ENCODE peak calls at places on chromosomes 12 and 14, in ten cellular contexts. R is right lobe of liver, T is PC-3, Y is AG09309, A is MM.1S, G is Panc1, W is lower leg skin, C is GM06990, U is spleen, O is WERI-Rb-1. M is an unnamed sample.

GRCh38 chr14:97458302-97459137 is 661.3 kb downstream of the VRK1 start:
- DNase-seq in R (peak; percentile 56), A (no peak), T (no peak), U (peak; percentile 90), C (peak; percentile 48), G (no peak), W (peak; percentile 84), Y (no peak), O (no peak), M (no peak)

GRCh38 chr14:95348395-95349080 is 28.8 kb upstream of the CLMN start:
- DNase-seq in T (no peak), U (no peak), Y (no peak), G (no peak), O (peak; percentile 26), R (no peak), C (no peak), A (no peak), W (peak; percentile 23), M (no peak)

GRCh38 chr12:46990211-46990610 is 89.2 kb upstream of the PCED1B start:
- DNase-seq in R (no peak), W (no peak), O (no peak), G (no peak), A (no peak), U (no peak), C (no peak), Y (no peak), T (no peak), M (no peak)

GRCh38 chr12:84756961-84757360 is 155.6 kb downstream of the SLC6A15 start:
- DNase-seq in T (peak; percentile 17), C (no peak), W (no peak), R (no peak), O (no peak), Y (peak; percentile 54), G (no peak), U (no peak), A (no peak), M (no peak)

GRCh38 chr12:122852336-122853275 is 17.3 kb downstream of the HIP1R start:
- DNase-seq in R (no peak), O (no peak), C (no peak), A (no peak), Y (no peak), U (no peak), G (no peak), T (no peak), W (no peak), M (no peak)

GRCh38 chr14:98219638-98220037 is 1052.4 kb downstream of the BCL11B start:
- DNase-seq in T (no peak), U (no peak), O (no peak), W (no peak), Y (no peak), C (no peak), G (no peak), A (no peak), R (no peak), M (no peak)

GRCh38 chr12:120257041-120257821 is 8.3 kb downstream of the PXN start:
- DNase-seq in R (no peak), G (no peak), C (no peak), T (peak; percentile 89), A (no peak), O (no peak), W (no peak), Y (peak; percentile 86), U (no peak), M (peak; percentile 80)

GRCh38 chr14:22791302-22791701 is 23.9 kb downstream of the SLC7A7 start:
- DNase-seq in W (no peak), R (no peak), C (no peak), T (peak; percentile 50), A (no peak), U (no peak), O (no peak), G (peak; percentile 18), Y (peak; percentile 23), M (peak; percentile 61)

GRCh38 chr14:93543766-93544165 is 113.0 kb downstream of the UNC79 start:
- DNase-seq in Y (peak; percentile 1), W (no peak), A (peak; percentile 27), G (no peak), U (no peak), R (no peak), O (no peak), T (peak; percentile 53), C (no peak), M (peak; percentile 38)

GRCh38 chr14:90053044-90053443 is 8.8 kb upstream of the KCNK13 start:
- DNase-seq in G (no peak), A (no peak), W (no peak), U (no peak), C (no peak), Y (peak; percentile 8), R (no peak), O (no peak), T (peak; percentile 61), M (peak; percentile 31)

GRCh38 chr14:30869525-30870150 is 4.7 kb upstream of the COCH start:
- DNase-seq in G (no peak), Y (no peak), A (no peak), T (no peak), O (no peak), R (no peak), C (no peak), W (no peak), U (no peak), M (no peak)

GRCh38 chr14:90045608-90046007 is 16.2 kb upstream of the KCNK13 start:
- DNase-seq in W (peak; percentile 36), G (no peak), A (no peak), O (no peak), R (no peak), U (no peak), T (no peak), Y (no peak), C (no peak), M (no peak)

GRCh38 chr14:34301107-34301734 is 160.8 kb downstream of the SPTSSA start:
- DNase-seq in T (peak; percentile 78), A (peak; percentile 15), G (no peak), Y (peak; percentile 5), W (no peak), U (no peak), O (peak; percentile 17), C (no peak), R (no peak), M (peak; percentile 57)

GRCh38 chr12:115934046-115934445 is 343.4 kb downstream of the MED13L start:
- DNase-seq in Y (no peak), W (no peak), C (no peak), O (no peak), A (no peak), U (no peak), R (no peak), T (no peak), G (no peak), M (no peak)

GRCh38 chr12:85782711-85783110 is 53.5 kb downstream of the RASSF9 start:
- DNase-seq in G (no peak), W (no peak), U (no peak), Y (no peak), T (peak; percentile 24), A (no peak), O (no peak), C (no peak), R (no peak), M (no peak)

GRCh38 chr12:93078092-93078491 is 149.0 kb upstream of the EEA1 start:
- DNase-seq in Y (no peak), R (no peak), C (no peak), T (no peak), A (no peak), U (no peak), O (no peak), G (no peak), W (no peak), M (no peak)

GRCh38 chr12:91109148-91109564 is 2.1 kb downstream of the LUM start:
- DNase-seq in A (peak; percentile 55), R (peak; percentile 57), C (peak; percentile 6), T (peak; percentile 83), Y (peak; percentile 64), O (peak; percentile 46), G (peak; percentile 15), U (no peak), W (peak; percentile 90), M (peak; percentile 49)

GRCh38 chr14:23321572-23322547 is 603 bp downstream of the PABPN1 start:
- DNase-seq in R (peak; percentile 77), U (peak; percentile 84), Y (no peak), O (no peak), T (peak; percentile 44), C (peak; percentile 52), A (no peak), G (no peak), W (peak; percentile 89), M (peak; percentile 60)

GRCh38 chr12:90028620-90029051 is 320.0 kb upstream of the ATP2B1 start:
- DNase-seq in U (no peak), W (no peak), T (peak; percentile 65), G (no peak), A (no peak), O (no peak), C (peak; percentile 10), R (no peak), Y (no peak), M (peak; percentile 69)

GRCh38 chr12:100141666-100141997 is 1.0 kb downstream of the BLTP3B start:
- DNase-seq in W (no peak), A (peak; percentile 31), C (peak; percentile 30), G (peak; percentile 77), O (no peak), R (no peak), U (no peak), T (peak; percentile 91), Y (peak; percentile 72), M (peak; percentile 93)

GRCh38 chr12:51351913-51352532 is 5.5 kb upstream of the CELA1 start:
- DNase-seq in R (no peak), G (no peak), W (no peak), T (peak; percentile 53), U (no peak), C (no peak), O (peak; percentile 75), Y (no peak), A (no peak), M (peak; percentile 33)

GRCh38 chr14:99603471-99603933 is 505 bp downstream of the CCDC85C start:
- DNase-seq in A (no peak), G (no peak), R (no peak), Y (no peak), T (peak; percentile 25), W (no peak), U (peak; percentile 89), C (peak; percentile 48), O (peak; percentile 29), M (no peak)
- TF ChIP-seq CTCF in A (no peak), G (no peak), R (no peak), Y (no peak), T (no peak), W (no peak), U (no peak), C (no peak), O (no peak), M (peak; percentile 4)

GRCh38 chr12:124518051-124518932 is 49.1 kb downstream of the NCOR2 start:
- DNase-seq in C (no peak), W (peak; percentile 100), T (peak; percentile 99), Y (peak; percentile 100), R (peak; percentile 97), A (no peak), G (peak; percentile 71), U (no peak), O (peak; percentile 79), M (peak; percentile 97)
- H3K4me3 ChIP-seq in C (no peak overlapping the region), W (peak overlapping the region; percentile 28), T (peak overlapping the region; percentile 71), Y (peak overlapping the region; percentile 60), R (peak overlapping the region; percentile 13), A (no peak overlapping the region), G (peak overlapping the region; percentile 75), U (peak overlapping the region; percentile 13), O (peak overlapping the region; percentile 28), M (peak overlapping the region; percentile 58)

GRCh38 chr12:97556201-97556824 is 93.7 kb downstream of the RMST start:
- DNase-seq in U (no peak), W (no peak), C (no peak), G (no peak), A (no peak), T (peak; percentile 84), O (no peak), Y (no peak), R (no peak), M (peak; percentile 23)
- TF ChIP-seq CTCF in U (no peak), W (no peak), C (no peak), G (no peak), A (no peak), T (no peak), O (no peak), Y (no peak), R (no peak), M (no peak)

GRCh38 chr12:62191747-62192485 is 68.3 kb upstream of the USP15 start:
- DNase-seq in G (no peak), C (peak; percentile 9), T (no peak), U (peak; percentile 80), A (no peak), R (peak; percentile 59), W (no peak), Y (no peak), O (peak; percentile 60), M (peak; percentile 62)
- H3K4me3 ChIP-seq in G (peak overlapping the region; percentile 64), C (no peak overlapping the region), T (peak overlapping the region; percentile 61), U (peak overlapping the region; percentile 58), A (peak overlapping the region; percentile 57), R (peak overlapping the region; percentile 4), W (peak overlapping the region; percentile 19), Y (peak overlapping the region; percentile 27), O (peak overlapping the region; percentile 56), M (peak overlapping the region; percentile 21)

M was measured in bronchial epithelial cell.